ENCODE peak calls at places on chromosome 11, in four cellular contexts. One of them, this sample, is unnamed.

GRCh38 chr11:74714904-74715303 is 16.3 kb downstream of the CHRDL2 start:
- DNase-seq in AG04450: no peak
- DNase-seq in upper lobe of right lung: no peak
- DNase-seq in brain microvascular endothelial cell: no peak
- DNase-seq in this sample: no peak

GRCh38 chr11:125276635-125277008 is 112.1 kb downstream of the PKNOX2 start:
- DNase-seq in AG04450: no peak
- DNase-seq in upper lobe of right lung: no peak
- DNase-seq in brain microvascular endothelial cell: no peak
- DNase-seq in this sample: no peak

GRCh38 chr11:22044126-22044525 is 148.8 kb upstream of the ANO5 start:
- DNase-seq in AG04450: no peak
- DNase-seq in upper lobe of right lung: no peak
- DNase-seq in brain microvascular endothelial cell: no peak
- DNase-seq in this sample: no peak

GRCh38 chr11:118076754-118077281 is at the start of gene TMPRSS4:
- DNase-seq in AG04450: no peak
- DNase-seq in upper lobe of right lung: no peak
- DNase-seq in brain microvascular endothelial cell: no peak
- DNase-seq in this sample: peak

GRCh38 chr11:44763111-44763820 is 36.5 kb downstream of the TSPAN18 start:
- DNase-seq in AG04450: no peak
- DNase-seq in upper lobe of right lung: no peak
- DNase-seq in brain microvascular endothelial cell: peak
- DNase-seq in this sample: no peak

GRCh38 chr11:72328366-72329224 is 84.6 kb upstream of the PHOX2A start:
- DNase-seq in AG04450: no peak
- DNase-seq in upper lobe of right lung: no peak
- DNase-seq in brain microvascular endothelial cell: no peak
- DNase-seq in this sample: no peak

GRCh38 chr11:72039108-72039850 is 40.6 kb downstream of the IL18BP start:
- DNase-seq in AG04450: peak
- DNase-seq in upper lobe of right lung: peak
- DNase-seq in brain microvascular endothelial cell: no peak
- DNase-seq in this sample: no peak

GRCh38 chr11:71080239-71081097 is 171.9 kb downstream of the SHANK2 start:
- DNase-seq in AG04450: peak
- DNase-seq in upper lobe of right lung: peak
- DNase-seq in brain microvascular endothelial cell: peak
- DNase-seq in this sample: peak

GRCh38 chr11:115871161-115871750 is 367.0 kb upstream of the CADM1 start:
- DNase-seq in AG04450: no peak
- DNase-seq in upper lobe of right lung: no peak
- DNase-seq in brain microvascular endothelial cell: no peak
- DNase-seq in this sample: no peak

GRCh38 chr11:111730871-111731591 is 35.2 kb downstream of the PPP2R1B start:
- DNase-seq in AG04450: no peak
- DNase-seq in upper lobe of right lung: no peak
- DNase-seq in brain microvascular endothelial cell: peak
- DNase-seq in this sample: no peak
- H3K27ac ChIP-seq in AG04450: no peak
- H3K27ac ChIP-seq in upper lobe of right lung: no peak
- H3K27ac ChIP-seq in brain microvascular endothelial cell: peak
- H3K27ac ChIP-seq in this sample: peak

DNA sequence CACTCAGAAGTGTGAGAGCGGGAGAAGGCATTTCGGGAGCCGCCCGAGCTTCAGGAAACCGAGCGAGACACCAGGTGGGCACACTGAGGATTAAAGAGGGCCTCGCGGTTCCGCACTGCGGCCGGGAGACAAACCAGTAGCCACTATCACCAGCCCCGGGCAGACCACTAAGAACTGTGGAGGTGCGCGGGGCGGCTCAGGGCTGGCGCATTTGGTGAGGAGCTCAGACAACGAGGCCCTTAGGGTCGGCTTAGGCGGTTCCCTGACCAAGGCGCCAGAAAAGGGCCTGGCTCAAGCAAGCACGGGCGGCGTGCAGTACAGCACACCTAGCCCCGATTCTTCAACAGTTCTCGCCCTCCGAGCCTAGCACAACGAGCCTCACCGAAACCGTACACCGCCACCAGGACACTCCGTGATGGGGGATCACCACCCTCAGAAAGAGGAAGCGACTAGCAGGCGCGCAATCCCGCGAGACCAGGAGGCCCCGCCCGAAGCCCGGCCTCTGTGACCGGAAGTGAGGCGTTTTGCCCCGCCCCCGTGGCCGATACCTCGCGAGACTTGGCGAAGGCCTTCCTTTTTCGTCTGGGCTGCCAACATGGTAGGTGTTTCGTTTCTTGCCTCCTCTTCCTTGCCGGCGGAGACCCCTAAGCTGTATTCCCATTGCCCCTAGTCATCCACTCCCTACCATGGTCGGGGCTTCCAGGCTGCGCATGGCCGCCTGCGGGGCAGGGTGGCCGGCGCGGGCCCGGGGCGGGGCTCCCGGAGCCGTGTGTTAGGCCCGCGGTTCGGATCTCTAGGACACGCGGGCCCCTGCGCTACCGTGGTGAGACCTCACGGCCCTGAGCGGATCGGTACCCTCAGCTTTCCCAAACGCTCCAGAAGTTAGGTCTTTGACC is at the start of the genes RPL27A and TRIM66:
- DNase-seq in AG04450: peak
- DNase-seq in upper lobe of right lung: peak
- DNase-seq in brain microvascular endothelial cell: peak
- DNase-seq in this sample: peak
- TF ChIP-seq CTCF in AG04450: peak
- TF ChIP-seq CTCF in upper lobe of right lung: no peak
- TF ChIP-seq CTCF in brain microvascular endothelial cell: peak
- TF ChIP-seq CTCF in this sample: no peak

GRCh38 chr11:34397120-34397519 is 39.3 kb upstream of the ABTB2 start:
- DNase-seq in AG04450: no peak
- DNase-seq in upper lobe of right lung: no peak
- DNase-seq in brain microvascular endothelial cell: no peak
- DNase-seq in this sample: no peak
- H3K27ac ChIP-seq in AG04450: no peak
- H3K27ac ChIP-seq in upper lobe of right lung: no peak
- H3K27ac ChIP-seq in brain microvascular endothelial cell: no peak
- H3K27ac ChIP-seq in this sample: no peak

GRCh38 chr11:12496181-12497025 is 119.0 kb downstream of the PARVA start:
- DNase-seq in AG04450: no peak
- DNase-seq in upper lobe of right lung: no peak
- DNase-seq in brain microvascular endothelial cell: no peak
- DNase-seq in this sample: no peak
- TF ChIP-seq CTCF in AG04450: peak
- TF ChIP-seq CTCF in upper lobe of right lung: no peak
- TF ChIP-seq CTCF in brain microvascular endothelial cell: peak
- TF ChIP-seq CTCF in this sample: no peak

GRCh38 chr11:116929393-116930090 is 92.1 kb upstream of the APOA1 start:
- DNase-seq in AG04450: no peak
- DNase-seq in upper lobe of right lung: no peak
- DNase-seq in brain microvascular endothelial cell: peak
- DNase-seq in this sample: no peak
- H3K27ac ChIP-seq in AG04450: no peak
- H3K27ac ChIP-seq in upper lobe of right lung: no peak
- H3K27ac ChIP-seq in brain microvascular endothelial cell: no peak
- H3K27ac ChIP-seq in this sample: no peak

DNA sequence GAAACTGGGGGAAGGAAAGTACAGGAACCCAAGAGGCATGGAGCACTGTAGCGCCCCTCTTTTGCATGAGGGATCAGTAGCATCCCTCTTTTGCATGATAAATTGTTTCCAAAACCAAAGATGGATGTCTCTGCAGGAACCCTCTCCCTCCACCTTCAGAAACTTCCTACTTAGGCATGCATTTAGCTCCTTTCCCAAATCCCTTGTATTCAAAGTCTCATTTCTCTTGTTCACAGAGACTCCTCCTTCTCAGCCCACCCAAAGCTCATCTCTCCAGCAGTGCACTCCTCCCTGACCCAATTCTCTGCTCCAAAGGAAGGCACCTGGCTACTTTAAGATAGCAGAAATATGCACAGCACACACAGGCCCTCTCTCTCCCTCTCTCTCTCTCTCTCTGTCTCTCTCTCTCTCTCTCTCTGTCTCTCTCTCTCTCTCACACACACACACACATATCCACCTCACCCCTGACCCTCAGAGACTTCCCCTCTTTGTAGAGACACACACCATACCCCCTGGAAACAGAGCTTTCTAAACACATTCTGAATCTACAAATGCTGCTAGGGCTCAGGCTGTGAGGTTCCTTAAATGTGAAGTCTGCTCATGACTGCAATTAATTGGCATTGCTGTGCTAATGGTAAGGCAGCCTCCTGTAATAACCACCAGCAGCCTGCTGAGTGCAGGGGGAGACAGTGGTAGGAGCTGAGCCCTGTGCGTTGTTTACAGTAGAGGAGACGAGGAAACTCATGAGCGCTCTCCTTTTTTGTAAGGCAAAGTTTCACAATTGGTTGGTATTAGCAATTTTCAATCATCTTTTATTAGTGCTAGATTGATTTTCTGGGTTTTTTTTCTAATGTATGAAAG is 519.6 kb downstream of the NTM start:
- DNase-seq in AG04450: no peak
- DNase-seq in upper lobe of right lung: no peak
- DNase-seq in brain microvascular endothelial cell: no peak
- DNase-seq in this sample: no peak
- TF ChIP-seq CTCF in AG04450: peak
- TF ChIP-seq CTCF in upper lobe of right lung: no peak
- TF ChIP-seq CTCF in brain microvascular endothelial cell: peak
- TF ChIP-seq CTCF in this sample: no peak